ENCODE peak calls at places on chromosome X, in ten cellular contexts. Q is pancreas, S is breast epithelium, I is cardiac muscle cell, U is HCT116, C is vagina, W is PC-3, R is thyroid gland, E is K562, Z is ascending aorta. F is an unnamed sample.

GRCh38 chrX:905828-906566 is 275.4 kb downstream of the SHOX start:
- DNase-seq in R (no peak), S (no peak), Q (no peak), C (no peak), Z (no peak), E (no peak), W (no peak), I (no peak), U (no peak), F (no peak)

GRCh38 chrX:132489256-132490085 is 633 bp upstream of the MBNL3 start:
- DNase-seq in U (no peak), I (peak; percentile 70), E (no peak), C (no peak), Z (no peak), Q (peak; percentile 92), S (peak; percentile 27), R (peak; percentile 75), W (peak; percentile 70), F (peak; percentile 55)

GRCh38 chrX:146481735-146482134 is 327.8 kb upstream of the CXorf51B start:
- DNase-seq in Q (no peak), S (no peak), Z (no peak), W (no peak), C (no peak), U (no peak), E (no peak), I (no peak), R (no peak), F (no peak)

GRCh38 chrX:101287402-101287801 is 3.7 kb downstream of the TAF7L start:
- DNase-seq in U (peak; percentile 10), Q (no peak), S (no peak), W (peak; percentile 75), Z (no peak), C (no peak), I (peak; percentile 39), E (peak; percentile 23), R (no peak), F (no peak)

GRCh38 chrX:97563531-97564133 is 679.9 kb downstream of the RPA4 start:
- DNase-seq in R (peak; percentile 70), I (no peak), W (peak; percentile 11), S (no peak), Q (no peak), Z (no peak), E (no peak), C (no peak), U (no peak), F (peak; percentile 21)

GRCh38 chrX:114178126-114178525 is 405.8 kb upstream of the HTR2C start:
- DNase-seq in E (no peak), W (no peak), S (no peak), Q (no peak), C (no peak), U (no peak), Z (no peak), I (no peak), R (no peak), F (no peak)

GRCh38 chrX:19514791-19515614 is at the start of gene MAP3K15:
- DNase-seq in R (peak; percentile 51), W (peak; percentile 50), Q (peak; percentile 84), Z (no peak), U (no peak), C (no peak), E (peak; percentile 31), I (peak; percentile 58), S (no peak), F (peak; percentile 22)

GRCh38 chrX:100413231-100413630 is 3.2 kb upstream of the PCDH19 start:
- DNase-seq in U (no peak), C (no peak), Z (no peak), W (peak; percentile 69), R (peak; percentile 49), I (peak; percentile 84), E (peak; percentile 31), S (no peak), Q (no peak), F (peak; percentile 59)

GRCh38 chrX:153968754-153969124 is 2.9 kb downstream of the HCFC1 start:
- DNase-seq in U (no peak), C (no peak), Q (peak; percentile 64), I (peak; percentile 35), R (no peak), S (no peak), E (no peak), Z (no peak), W (peak; percentile 10), F (no peak)

GRCh38 chrX:103831803-103832544 is at the start of gene RAB9B:
- DNase-seq in R (peak; percentile 70), E (peak; percentile 25), C (no peak), I (peak; percentile 73), U (no peak), S (peak; percentile 42), Q (peak; percentile 90), Z (no peak), W (peak; percentile 22), F (peak; percentile 81)

GRCh38 chrX:9804444-9804843 is 18.2 kb downstream of the SHROOM2 start:
- DNase-seq in C (no peak), I (no peak), U (no peak), R (no peak), E (no peak), Z (no peak), S (no peak), W (no peak), Q (no peak), F (no peak)

GRCh38 chrX:132435222-132435621 is 53.6 kb downstream of the MBNL3 start:
- DNase-seq in W (peak; percentile 1), Q (no peak), C (no peak), U (no peak), E (no peak), I (no peak), S (no peak), Z (no peak), R (no peak), F (no peak)

GRCh38 chrX:154712781-154713391 is 38.0 kb downstream of the GAB3 start:
- DNase-seq in I (no peak), C (no peak), W (peak; percentile 83), E (no peak), Z (no peak), R (no peak), S (no peak), U (no peak), Q (no peak), F (no peak)

GRCh38 chrX:107420571-107420970 is 28.9 kb upstream of the FRMPD3 start:
- DNase-seq in C (no peak), S (no peak), I (no peak), U (no peak), W (no peak), Z (no peak), R (no peak), E (no peak), Q (no peak), F (no peak)

GRCh38 chrX:113741744-113742143 is 842.1 kb upstream of the HTR2C start:
- DNase-seq in C (no peak), E (no peak), R (no peak), Q (no peak), I (peak; percentile 50), S (no peak), Z (no peak), U (peak; percentile 18), W (peak; percentile 42), F (peak; percentile 23)

GRCh38 chrX:93538575-93538974 is 134.8 kb downstream of the NAP1L3 start:
- DNase-seq in Q (no peak), R (no peak), I (peak; percentile 1), E (no peak), U (no peak), S (no peak), W (peak; percentile 25), Z (no peak), C (no peak), F (no peak)

GRCh38 chrX:21004835-21005234 is 369.4 kb upstream of the CNKSR2 start:
- DNase-seq in U (no peak), R (no peak), C (no peak), W (peak; percentile 77), Z (no peak), I (no peak), S (no peak), E (no peak), Q (no peak), F (no peak)

DNA sequence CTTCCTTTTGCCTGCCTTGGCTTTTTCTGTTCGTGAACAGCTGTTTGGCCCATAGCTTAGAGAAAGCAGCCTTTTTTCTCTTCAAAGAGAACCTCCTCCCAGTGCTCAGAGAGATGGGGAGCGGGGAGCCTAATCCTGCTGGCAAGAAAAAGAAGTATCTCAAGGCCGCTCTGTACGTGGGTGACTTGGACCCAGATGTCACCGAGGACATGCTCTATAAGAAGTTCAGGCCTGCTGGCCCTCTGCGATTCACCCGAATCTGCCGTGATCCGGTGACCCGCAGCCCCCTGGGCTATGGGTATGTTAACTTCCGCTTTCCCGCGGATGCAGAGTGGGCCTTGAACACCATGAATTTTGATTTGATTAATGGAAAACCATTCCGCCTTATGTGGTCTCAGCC is 826 bp downstream of the PABPC5 start:
- DNase-seq in E (no peak), W (no peak), S (no peak), U (no peak), C (no peak), Q (no peak), R (no peak), I (no peak), Z (no peak), F (peak; percentile 22)
- H3K27ac ChIP-seq in E (no peak overlapping the region), W (no peak overlapping the region), S (peak overlapping the region; percentile 62), U (no peak overlapping the region), C (peak overlapping the region; percentile 64), Q (no peak overlapping the region), R (peak overlapping the region; percentile 59), I (peak overlapping the region; percentile 58), Z (peak overlapping the region; percentile 74), F (peak overlapping the region; percentile 80)

GRCh38 chrX:17579021-17579420 is 158.3 kb upstream of the SCML1 start:
- DNase-seq in U (no peak), Z (no peak), S (no peak), W (no peak), Q (no peak), C (no peak), R (no peak), E (no peak), I (no peak), F (no peak)
- TF ChIP-seq CTCF in U (no peak), Z (no peak), S (no peak), W (no peak), Q (no peak), C (no peak), R (no peak), E (no peak), I (no peak), F (no peak)

GRCh38 chrX:50111762-50112161 is 89.0 kb downstream of the AKAP4 start:
- DNase-seq in R (peak; percentile 77), S (peak; percentile 26), I (no peak), E (no peak), Q (peak; percentile 63), C (no peak), Z (no peak), W (no peak), U (no peak), F (peak; percentile 34)
- H3K4me1 ChIP-seq in R (no peaks in the 10 kb centered on the region), S (no peaks in the 10 kb centered on the region), I (no peaks in the 10 kb centered on the region), E (no peaks in the 10 kb centered on the region), Q (peaks cover 4% of the 10 kb centered on the region), C (no peaks in the 10 kb centered on the region), Z (no peaks in the 10 kb centered on the region), W (no peaks in the 10 kb centered on the region), U (no peaks in the 10 kb centered on the region), F (no peaks in the 10 kb centered on the region)

GRCh38 chrX:71250856-71251255 is 3.1 kb downstream of the ZMYM3 start:
- DNase-seq in Q (no peak), C (no peak), W (no peak), U (no peak), I (no peak), R (peak; percentile 63), S (no peak), E (no peak), Z (no peak), F (no peak)
- H3K27ac ChIP-seq in Q (no peak overlapping the region), C (no peak overlapping the region), W (no peak overlapping the region), U (no peak overlapping the region), I (no peak overlapping the region), R (no peak overlapping the region), S (no peak overlapping the region), E (no peak overlapping the region), Z (no peak overlapping the region), F (no peak overlapping the region)

F was measured in testis.